ENCODE peak calls at places on chromosomes 6 and 20, in four cellular contexts. B is K562, J is H1, N is HCT116. D is an unnamed sample.

GRCh38 chr6:31651602-31652191 is 764 bp downstream of the BAG6 start:
- DNase-seq in J (peak; percentile 36), N (peak; percentile 55), B (no peak), D (no peak)

GRCh38 chr6:152458648-152459047 is 178.5 kb downstream of the SYNE1 start:
- DNase-seq in N (no peak), J (no peak), B (no peak), D (no peak)

GRCh38 chr6:7317538-7317937 is 4.5 kb upstream of the SSR1 start:
- DNase-seq in J (no peak), N (no peak), B (no peak), D (no peak)

GRCh38 chr6:168919455-168920179 is 334.0 kb downstream of the THBS2 start:
- DNase-seq in N (no peak), J (no peak), B (no peak), D (no peak)

GRCh38 chr20:53658327-53658726 is 64.7 kb upstream of the ZNF217 start:
- DNase-seq in N (no peak), J (no peak), B (no peak), D (no peak)

GRCh38 chr6:157045831-157046454 is 268.8 kb downstream of the ARID1B start:
- DNase-seq in N (peak; percentile 41), B (no peak), J (no peak), D (no peak)

GRCh38 chr6:149861603-149862423 is 2.3 kb downstream of the LRP11 start:
- DNase-seq in B (no peak), J (no peak), N (no peak), D (no peak)

GRCh38 chr6:140256213-140256612 is 881.8 kb upstream of the CITED2 start:
- DNase-seq in B (no peak), N (no peak), J (no peak), D (no peak)

GRCh38 chr6:108106694-108107093 is 32.2 kb upstream of the OSTM1 start:
- DNase-seq in B (no peak), J (no peak), N (no peak), D (no peak)

GRCh38 chr6:38973178-38974057 is 75.2 kb upstream of the GLP1R start:
- DNase-seq in J (no peak), N (peak; percentile 72), B (peak; percentile 58), D (peak; percentile 9)

GRCh38 chr20:916125-916799 is at the start of gene ANGPT4:
- DNase-seq in B (no peak), N (no peak), J (no peak), D (no peak)

GRCh38 chr20:10902174-10902573 is 228.4 kb upstream of the JAG1 start:
- DNase-seq in B (no peak), N (no peak), J (no peak), D (no peak)

DNA sequence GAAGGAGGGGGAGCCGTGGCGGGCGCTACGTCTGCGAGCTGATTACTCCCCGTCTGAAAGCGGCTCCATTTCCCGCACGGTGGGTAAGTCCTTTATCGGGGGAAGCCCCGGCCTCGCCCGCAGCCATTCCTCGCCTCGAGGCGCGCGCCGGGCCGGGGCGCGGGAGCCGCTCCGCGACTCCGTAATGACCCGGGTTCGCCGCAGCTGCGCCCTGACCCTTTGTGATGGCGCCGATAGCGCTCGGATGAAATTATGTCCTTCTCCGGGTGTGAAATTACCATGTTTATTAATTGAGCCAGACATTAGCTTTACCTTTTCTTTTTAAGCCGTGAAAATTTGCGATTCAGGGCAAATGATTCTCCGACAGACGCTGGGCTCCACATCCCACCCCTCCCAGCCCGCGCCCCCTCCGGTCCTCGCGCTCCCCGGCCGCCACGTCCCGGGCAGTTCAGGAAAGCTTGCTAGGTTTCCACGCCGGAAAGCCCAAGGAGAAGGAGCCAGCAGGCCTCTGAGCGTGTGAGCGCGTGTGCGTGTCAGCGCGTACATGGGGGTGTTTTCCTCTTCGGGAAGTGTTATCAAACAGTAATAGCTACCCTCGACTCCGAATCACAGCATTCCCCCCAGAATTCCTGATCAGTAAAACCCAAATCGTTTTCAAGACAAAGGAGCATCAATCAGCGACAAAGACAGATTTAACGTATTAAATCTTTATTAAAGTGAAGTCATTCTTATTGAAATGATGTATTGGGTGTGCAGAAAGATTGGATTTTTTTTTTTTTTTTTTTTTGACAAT is 30.0 kb downstream of the TFAP2A start:
- DNase-seq in N (no peak), J (no peak), B (no peak), D (no peak)
- H3K4me3 ChIP-seq in N (no peak overlapping the region), J (peak overlapping the region; percentile 46), B (no peak overlapping the region), D (no peak overlapping the region)

GRCh38 chr20:38126146-38126912 is 38.7 kb downstream of the TGM2 start:
- DNase-seq in J (no peak), N (no peak), B (no peak), D (no peak)
- TF ChIP-seq YY1 in J (no peak), N (no peak), B (no peak), D (no peak)

GRCh38 chr6:33160096-33160495 is 32.2 kb downstream of the COL11A2 start:
- DNase-seq in B (no peak), J (no peak), N (no peak), D (no peak)

GRCh38 chr6:33160728-33161323 is 31.4 kb downstream of the COL11A2 start:
- DNase-seq in B (peak; percentile 16), J (no peak), N (peak; percentile 52), D (no peak)

GRCh38 chr6:33163540-33163939 is 28.7 kb downstream of the COL11A2 start:
- DNase-seq in B (no peak), N (no peak), J (no peak), D (no peak)

GRCh38 chr6:33162471-33162870 is 29.8 kb downstream of the COL11A2 start:
- DNase-seq in N (no peak), J (no peak), B (peak; percentile 16), D (no peak)

GRCh38 chr6:33161354-33162320 is 30.6 kb downstream of the COL11A2 start:
- DNase-seq in N (peak; percentile 18), B (peak; percentile 95), J (no peak), D (no peak)
- TF ChIP-seq EGR1 in N (no peak), B (peak; percentile 83), J (peak; percentile 16), D (no peak)

DNA sequence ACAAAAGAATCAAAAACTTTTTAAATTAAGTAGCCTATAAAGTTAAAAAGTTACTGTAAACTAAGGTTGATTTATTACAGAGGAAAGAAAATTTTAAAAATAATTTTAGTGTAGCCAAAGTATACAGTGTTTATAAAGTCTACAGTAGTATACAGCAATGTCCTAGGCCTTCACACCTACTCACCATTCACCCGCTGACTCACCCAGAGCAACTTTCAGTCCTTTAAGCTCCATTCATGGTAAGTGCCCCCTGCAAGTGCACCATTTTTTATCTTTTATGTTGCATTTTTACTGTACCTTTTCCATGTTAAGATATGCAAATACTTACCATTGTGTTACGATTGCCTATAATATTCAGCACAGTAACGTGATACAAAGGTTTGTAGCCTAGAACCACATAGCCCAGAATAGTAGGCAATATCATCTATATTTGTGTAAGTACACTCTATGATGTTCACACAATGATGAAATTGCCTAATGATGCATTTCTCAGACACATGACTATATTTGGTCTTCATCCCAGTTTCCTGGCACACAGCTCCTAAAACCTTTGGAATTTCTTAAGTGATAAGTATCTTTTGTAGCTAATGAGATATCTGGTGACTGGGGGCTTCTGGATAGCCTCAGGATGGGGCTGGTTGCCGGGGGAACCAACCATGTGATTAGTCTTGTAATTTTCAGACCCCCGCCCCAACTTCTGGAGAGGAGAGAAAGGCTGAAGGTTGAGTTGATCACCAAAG is 111.0 kb downstream of the MRPL14 start:
- DNase-seq in B (no peak), J (no peak), N (no peak), D (no peak)
- H3K4me3 ChIP-seq in B (no peak overlapping the region), J (no peak overlapping the region), N (no peak overlapping the region), D (no peak overlapping the region)

GRCh38 chr6:26627843-26628242 is 31.1 kb downstream of the ABT1 start:
- DNase-seq in J (no peak), B (no peak), N (no peak), D (no peak)

GRCh38 chr6:26624557-26624956 is 27.8 kb downstream of the ABT1 start:
- DNase-seq in N (no peak), J (no peak), B (no peak), D (no peak)

GRCh38 chr6:26623339-26623859 is 26.6 kb downstream of the ABT1 start:
- DNase-seq in J (no peak), B (no peak), N (no peak), D (no peak)

GRCh38 chr6:26629373-26629772 is 30.2 kb downstream of the ZNF322 start:
- DNase-seq in J (no peak), B (no peak), N (no peak), D (no peak)
- TF ChIP-seq YY1 in J (no peak), B (no peak), N (no peak), D (no peak)